ENCODE peak calls at places on chromosomes 1 and 21, in six cellular contexts. R is sigmoid colon, N is caudate nucleus, B is brain microvascular endothelial cell, E is neural progenitor cell, U is cardiac muscle cell. D is an unnamed sample.

GRCh38 chr21:44883250-44883649 is 9.8 kb upstream of the PTTG1IP start:
- DNase-seq in R (no peak), N (no peak), B (no peak), E (no peak), U (no peak), D (no peak)

GRCh38 chr21:44012474-44013379 is 618 bp downstream of the TRAPPC10 start:
- DNase-seq in R (peak; percentile 74), N (peak; percentile 76), B (peak; percentile 8), E (peak; percentile 92), U (peak; percentile 27), D (peak; percentile 42)

GRCh38 chr1:50023292-50024159 is at the start of gene AGBL4:
- DNase-seq in R (peak; percentile 64), N (peak; percentile 42), B (no peak), E (no peak), U (peak; percentile 33), D (peak; percentile 23)

GRCh38 chr1:54095543-54096286 is 42.3 kb downstream of the TCEANC2 start:
- DNase-seq in R (no peak), N (no peak), B (no peak), E (no peak), U (no peak), D (no peak)

GRCh38 chr1:246727594-246727993 is 3.4 kb downstream of the SCCPDH start:
- DNase-seq in R (no peak), N (no peak), B (no peak), E (no peak), U (no peak), D (no peak)

GRCh38 chr1:183870351-183871077 is 65.6 kb downstream of the RGL1 start:
- DNase-seq in R (peak; percentile 92), N (no peak), B (peak; percentile 36), E (no peak), U (no peak), D (no peak)

GRCh38 chr1:211068976-211069375 is 65.0 kb downstream of the KCNH1 start:
- DNase-seq in R (no peak), N (no peak), B (no peak), E (no peak), U (no peak), D (no peak)

GRCh38 chr1:104648269-104648691 is 898.6 kb downstream of the AMY1C start:
- DNase-seq in R (no peak), N (no peak), B (peak; percentile 5), E (peak; percentile 59), U (peak; percentile 0), D (peak; percentile 10)

GRCh38 chr1:41448831-41449230 is 35.7 kb downstream of the EDN2 start:
- DNase-seq in R (no peak), N (no peak), B (no peak), E (no peak), U (no peak), D (no peak)

GRCh38 chr1:12480748-12481362 is 137.2 kb downstream of the DHRS3 start:
- DNase-seq in R (no peak), N (no peak), B (peak; percentile 89), E (no peak), U (peak; percentile 83), D (peak; percentile 86)

GRCh38 chr21:37866027-37866426 is 50.2 kb downstream of the KCNJ6 start:
- DNase-seq in R (no peak), N (no peak), B (no peak), E (no peak), U (no peak), D (no peak)

GRCh38 chr1:27015260-27015659 is 2.6 kb upstream of the TENT5B start:
- DNase-seq in R (no peak), N (no peak), B (no peak), E (no peak), U (no peak), D (no peak)

GRCh38 chr1:88847618-88848017 is 43.7 kb downstream of the GTF2B start:
- DNase-seq in R (no peak), N (no peak), B (no peak), E (peak; percentile 92), U (no peak), D (no peak)

GRCh38 chr1:204089044-204089751 is 16.3 kb downstream of the SOX13 start:
- DNase-seq in R (peak; percentile 97), N (no peak), B (no peak), E (no peak), U (peak; percentile 52), D (peak; percentile 54)

GRCh38 chr21:28601708-28602107 is 391.0 kb downstream of the LTN1 start:
- DNase-seq in R (no peak), N (no peak), B (no peak), E (no peak), U (peak; percentile 54), D (no peak)

GRCh38 chr1:214895226-214895625 is 187.3 kb upstream of the KCNK2 start:
- DNase-seq in R (no peak), N (no peak), B (no peak), E (peak; percentile 49), U (no peak), D (no peak)

GRCh38 chr1:61980561-61980960 is 214.1 kb upstream of the L1TD1 start:
- DNase-seq in R (no peak), N (no peak), B (peak; percentile 48), E (peak; percentile 42), U (peak; percentile 67), D (no peak)

GRCh38 chr1:111615874-111616715 is 3.5 kb upstream of the RAP1A start:
- DNase-seq in R (no peak), N (no peak), B (no peak), E (no peak), U (no peak), D (no peak)

GRCh38 chr1:179588425-179589024 is 3.1 kb upstream of the TDRD5 start:
- DNase-seq in R (no peak), N (no peak), B (no peak), E (no peak), U (peak; percentile 12), D (no peak)

GRCh38 chr1:57017717-57018116 is 51.9 kb upstream of the C8B start:
- DNase-seq in R (no peak), N (no peak), B (no peak), E (peak; percentile 36), U (peak; percentile 13), D (no peak)

GRCh38 chr1:51044834-51045233 is 57.2 kb upstream of the C1orf185 start:
- DNase-seq in R (no peak), N (no peak), B (no peak), E (no peak), U (peak; percentile 31), D (peak; percentile 17)

GRCh38 chr1:116990612-116991151 is 10.9 kb upstream of the CD101 start:
- DNase-seq in R (peak; percentile 84), N (no peak), B (peak; percentile 94), E (no peak), U (peak; percentile 99), D (peak; percentile 54)

GRCh38 chr1:15065736-15066135 is 87.8 kb upstream of the TMEM51 start:
- DNase-seq in R (no peak), N (no peak), B (no peak), E (no peak), U (no peak), D (no peak)

GRCh38 chr1:166351676-166352075 is 184.9 kb upstream of the FAM78B start:
- DNase-seq in R (no peak), N (no peak), B (no peak), E (no peak), U (no peak), D (no peak)
- H3K27ac ChIP-seq in R (no peak overlapping the region), N (no peak overlapping the region), B (no peak overlapping the region), E (no peak overlapping the region), U (no peak overlapping the region), D (no peak overlapping the region)

GRCh38 chr1:10713614-10714013 is 82.8 kb downstream of the CASZ1 start:
- DNase-seq in R (no peak), N (no peak), B (no peak), E (no peak), U (no peak), D (no peak)
- H3K27ac ChIP-seq in R (no peak overlapping the region), N (no peak overlapping the region), B (no peak overlapping the region), E (no peak overlapping the region), U (peak overlapping the region; percentile 99), D (no peak overlapping the region)

GRCh38 chr1:32020338-32020737 is 6.7 kb downstream of the KHDRBS1 start:
- DNase-seq in R (no peak), N (no peak), B (no peak), E (no peak), U (no peak), D (no peak)
- H3K27ac ChIP-seq in R (peak overlapping the region; percentile 21), N (no peak overlapping the region), B (no peak overlapping the region), E (no peak overlapping the region), U (no peak overlapping the region), D (peak overlapping the region; percentile 68)

DNA sequence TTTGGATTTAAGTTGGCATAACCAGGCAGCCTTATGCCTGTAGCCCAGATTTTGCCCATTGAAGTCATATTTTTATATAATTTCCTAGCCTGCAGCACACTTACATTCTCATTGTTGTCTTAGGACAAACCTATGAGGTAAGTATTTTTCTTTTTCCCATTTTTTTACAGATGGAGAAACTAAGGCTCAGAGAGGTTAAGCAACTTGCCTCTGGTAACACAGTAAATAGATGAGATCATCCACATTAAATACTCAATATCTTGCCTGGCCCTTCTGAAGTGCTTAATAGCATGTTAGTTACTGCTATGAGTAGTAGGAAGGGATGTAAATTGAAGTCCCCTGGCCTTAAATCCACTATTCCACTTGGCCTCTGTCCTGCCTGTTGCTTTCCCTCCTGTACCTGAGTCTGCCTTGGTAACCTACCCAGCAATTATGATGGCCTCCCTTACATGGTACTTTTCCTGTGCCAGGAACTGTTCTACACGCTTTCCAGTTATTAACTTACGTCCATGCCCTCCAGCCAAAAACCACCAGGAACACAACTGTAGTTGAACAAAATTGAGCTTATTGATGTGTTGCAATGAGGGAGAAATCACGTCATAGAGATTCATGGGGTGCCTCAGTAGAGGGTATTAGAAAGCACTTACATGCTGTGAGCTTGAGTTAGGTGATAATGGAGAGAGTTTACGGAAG is 111.6 kb upstream of the FGGY start:
- DNase-seq in R (no peak), N (no peak), B (no peak), E (no peak), U (no peak), D (no peak)
- H3K27ac ChIP-seq in R (no peak overlapping the region), N (no peak overlapping the region), B (no peak overlapping the region), E (no peak overlapping the region), U (no peak overlapping the region), D (no peak overlapping the region)

GRCh38 chr1:39321979-39322378 is 117.5 kb downstream of the MACF1 start:
- DNase-seq in R (no peak), N (no peak), B (no peak), E (no peak), U (no peak), D (no peak)
- H3K27ac ChIP-seq in R (no peak overlapping the region), N (no peak overlapping the region), B (no peak overlapping the region), E (no peak overlapping the region), U (no peak overlapping the region), D (no peak overlapping the region)

GRCh38 chr21:34074283-34075098 is 1.1 kb downstream of the MRPS6 start:
- DNase-seq in R (no peak), N (no peak), B (no peak), E (peak; percentile 74), U (peak; percentile 9), D (peak; percentile 17)
- H3K27ac ChIP-seq in R (no peak overlapping the region), N (no peak overlapping the region), B (no peak overlapping the region), E (peak overlapping the region; percentile 81), U (peak overlapping the region; percentile 55), D (peak overlapping the region; percentile 82)